ENCODE peak calls at places on chromosomes 2 and 18, in six cellular contexts. Z is activated CD8-positive, alpha-beta memory T cell treated with anti-CD3 and anti-CD28 coated beads for 48 hours; M is activated T-helper 1 cell treated with Interleukin-2 at 50 U/mL for 16 hours; D is CD4-positive, alpha-beta memory T cell; R is fibroblast of villous mesenchyme; B is Calu3. W is an unnamed sample.
A peak's percentile ranks its signal among the peaks of the same experiment; 100 is the strongest.

GRCh38 chr18:76505611-76506010 is 10.6 kb upstream of the ZNF516 start:
- DNase-seq in R (no peak), B (no peak), Z (no peak), D (no peak), M (no peak), W (no peak)

GRCh38 chr2:32946314-32947075 is at the start of gene LTBP1:
- DNase-seq in R (peak; percentile 82), M (peak; percentile 23), B (peak; percentile 81), D (peak; percentile 50), Z (peak; percentile 30), W (peak; percentile 3)

GRCh38 chr2:232377841-232378734 is 463 bp upstream of the ALPP start:
- DNase-seq in B (peak; percentile 58), M (no peak), R (no peak), D (no peak), Z (no peak), W (no peak)

GRCh38 chr2:216677439-216678097 is 17.8 kb downstream of the IGFBP5 start:
- DNase-seq in D (no peak), M (no peak), B (no peak), Z (no peak), R (no peak), W (no peak)

GRCh38 chr2:181574321-181574720 is 82.6 kb downstream of the CERKL start:
- DNase-seq in Z (no peak), B (no peak), M (no peak), D (no peak), R (no peak), W (no peak)

GRCh38 chr2:240816584-240817495 is 3.2 kb downstream of the KIF1A start:
- DNase-seq in B (no peak), Z (no peak), M (no peak), R (no peak), D (no peak), W (no peak)

GRCh38 chr2:71716697-71717624 is 263.6 kb downstream of the DYSF start:
- DNase-seq in B (no peak), M (no peak), D (no peak), Z (no peak), R (peak; percentile 72), W (no peak)

GRCh38 chr2:168703926-168704325 is 98.5 kb upstream of the NOSTRIN start:
- DNase-seq in B (no peak), D (no peak), M (no peak), Z (no peak), R (no peak), W (no peak)

GRCh38 chr2:151891566-151892194 is 63.5 kb upstream of the ARL5A start:
- DNase-seq in B (peak; percentile 27), Z (no peak), M (no peak), D (no peak), R (no peak), W (no peak)

GRCh38 chr2:190640124-190640523 is 8.8 kb upstream of the NAB1 start:
- DNase-seq in R (peak; percentile 49), M (no peak), D (no peak), B (no peak), Z (no peak), W (no peak)

GRCh38 chr2:188897096-188897495 is 77.1 kb upstream of the COL3A1 start:
- DNase-seq in B (no peak), Z (no peak), R (peak; percentile 59), D (no peak), M (no peak), W (no peak)

GRCh38 chr2:14016289-14016955 is 616.1 kb upstream of the LRATD1 start:
- DNase-seq in D (no peak), R (peak; percentile 0), Z (no peak), M (no peak), B (no peak), W (no peak)

GRCh38 chr2:136134126-136134525 is 16.2 kb upstream of the CXCR4 start:
- DNase-seq in D (peak; percentile 66), B (no peak), M (peak; percentile 42), Z (no peak), R (no peak), W (no peak)

GRCh38 chr2:200367155-200367554 is 60.7 kb downstream of the SPATS2L start:
- DNase-seq in M (no peak), Z (no peak), D (no peak), R (peak; percentile 77), B (no peak), W (no peak)

GRCh38 chr2:76867854-76868253 is 654.3 kb downstream of the LRRTM4 start:
- DNase-seq in D (no peak), R (peak; percentile 56), Z (no peak), B (no peak), M (no peak), W (no peak)

GRCh38 chr2:41722668-41723369 is 325.0 kb upstream of the PKDCC start:
- DNase-seq in M (no peak), B (no peak), R (peak; percentile 24), Z (no peak), D (no peak), W (no peak)

GRCh38 chr18:24043403-24043802 is 28.8 kb downstream of the TTC39C start:
- DNase-seq in D (no peak), R (no peak), B (no peak), M (no peak), Z (no peak), W (no peak)

GRCh38 chr2:70525032-70525431 is 28.6 kb downstream of the TGFA start:
- DNase-seq in Z (no peak), D (no peak), R (no peak), M (no peak), B (peak; percentile 81), W (no peak)

GRCh38 chr2:34738691-34739090 is 1139.6 kb upstream of the FAM98A start:
- DNase-seq in R (no peak), M (no peak), B (peak; percentile 6), D (no peak), Z (no peak), W (no peak)

GRCh38 chr2:155872396-155872795 is 460.1 kb downstream of the NR4A2 start:
- DNase-seq in M (no peak), Z (no peak), R (no peak), D (no peak), B (no peak), W (no peak)

GRCh38 chr2:24908316-24908937 is 11.6 kb downstream of the ADCY3 start:
- DNase-seq in D (no peak), B (no peak), R (no peak), Z (no peak), M (no peak), W (no peak)

GRCh38 chr2:73907840-73908452 is 15.1 kb downstream of the ACTG2 start:
- DNase-seq in R (peak; percentile 47), Z (no peak), D (peak; percentile 53), B (peak; percentile 28), M (peak; percentile 21), W (peak; percentile 55)

GRCh38 chr2:28103611-28104010 is 213.1 kb downstream of the BABAM2 start:
- DNase-seq in M (no peak), Z (no peak), R (no peak), D (no peak), B (no peak), W (no peak)

GRCh38 chr2:238700122-238700457 is 147.8 kb upstream of the TWIST2 start:
- DNase-seq in B (no peak), M (no peak), D (no peak), Z (no peak), R (peak; percentile 88), W (no peak)

GRCh38 chr18:58132595-58133191 is 88.7 kb downstream of the NEDD4L start:
- DNase-seq in R (no peak), Z (no peak), M (no peak), B (no peak), D (no peak), W (no peak)

GRCh38 chr2:215060851-215061541 is 77.4 kb downstream of the ABCA12 start:
- DNase-seq in D (no peak), B (no peak), R (no peak), Z (no peak), M (no peak), W (no peak)

GRCh38 chr2:236743623-236744280 is 174.1 kb downstream of the ACKR3 start:
- DNase-seq in D (no peak), Z (no peak), R (peak; percentile 73), M (no peak), B (no peak), W (no peak)

GRCh38 chr2:42951263-42951938 is 159.0 kb upstream of the HAAO start:
- DNase-seq in M (no peak), B (no peak), R (no peak), D (no peak), Z (no peak), W (no peak)

W was measured in naive thymus-derived CD4-positive, alpha-beta T cell.